ENCODE peak calls at places on chromosome 17, in six cellular contexts. One of them, this sample, is unnamed.
A peak's percentile ranks its signal among the peaks of the same experiment; 100 is the strongest.

GRCh38 chr17:489758-490329 is 137.2 kb upstream of the RPH3AL start:
- DNase-seq in NCI-H2029: no peak
- DNase-seq in germinal center: peak; percentile 37
- DNase-seq in T-helper 2 cell: peak; percentile 21
- DNase-seq in frontal cortex: no peak
- DNase-seq in HFFc6: peak; percentile 41
- DNase-seq in this sample: peak; percentile 65

GRCh38 chr17:4519361-4519788 is 20.7 kb downstream of the SPNS2 start:
- DNase-seq in NCI-H2029: no peak
- DNase-seq in germinal center: no peak
- DNase-seq in T-helper 2 cell: no peak
- DNase-seq in frontal cortex: no peak
- DNase-seq in HFFc6: no peak
- DNase-seq in this sample: no peak

GRCh38 chr17:1107777-1108559 is 71.8 kb downstream of the ABR start:
- DNase-seq in NCI-H2029: no peak
- DNase-seq in germinal center: no peak
- DNase-seq in T-helper 2 cell: no peak
- DNase-seq in frontal cortex: no peak
- DNase-seq in HFFc6: peak; percentile 43
- DNase-seq in this sample: no peak

GRCh38 chr17:45791041-45791582 is 7.0 kb downstream of the CRHR1 start:
- DNase-seq in NCI-H2029: no peak
- DNase-seq in germinal center: no peak
- DNase-seq in T-helper 2 cell: no peak
- DNase-seq in frontal cortex: no peak
- DNase-seq in HFFc6: no peak
- DNase-seq in this sample: no peak

GRCh38 chr17:54972406-54973138 is 4.0 kb downstream of the STXBP4 start:
- DNase-seq in NCI-H2029: no peak
- DNase-seq in germinal center: no peak
- DNase-seq in T-helper 2 cell: no peak
- DNase-seq in frontal cortex: no peak
- DNase-seq in HFFc6: no peak
- DNase-seq in this sample: no peak

GRCh38 chr17:74742978-74743545 is 5.4 kb upstream of the NHERF1 start:
- DNase-seq in NCI-H2029: no peak
- DNase-seq in germinal center: peak; percentile 1
- DNase-seq in T-helper 2 cell: no peak
- DNase-seq in frontal cortex: no peak
- DNase-seq in HFFc6: no peak
- DNase-seq in this sample: no peak

GRCh38 chr17:81371910-81372760 is 23.1 kb upstream of the BAHCC1 start:
- DNase-seq in NCI-H2029: no peak
- DNase-seq in germinal center: no peak
- DNase-seq in T-helper 2 cell: no peak
- DNase-seq in frontal cortex: peak; percentile 61
- DNase-seq in HFFc6: peak; percentile 62
- DNase-seq in this sample: no peak

GRCh38 chr17:73759324-73760185 is 115.3 kb upstream of the SDK2 start:
- DNase-seq in NCI-H2029: no peak
- DNase-seq in germinal center: no peak
- DNase-seq in T-helper 2 cell: no peak
- DNase-seq in frontal cortex: no peak
- DNase-seq in HFFc6: no peak
- DNase-seq in this sample: no peak

GRCh38 chr17:62925267-62925836 is 40.7 kb upstream of the TANC2 start:
- DNase-seq in NCI-H2029: no peak
- DNase-seq in germinal center: no peak
- DNase-seq in T-helper 2 cell: no peak
- DNase-seq in frontal cortex: no peak
- DNase-seq in HFFc6: peak; percentile 9
- DNase-seq in this sample: no peak

GRCh38 chr17:7382901-7383300 is 2.0 kb downstream of the TNK1 start:
- DNase-seq in NCI-H2029: no peak
- DNase-seq in germinal center: no peak
- DNase-seq in T-helper 2 cell: no peak
- DNase-seq in frontal cortex: no peak
- DNase-seq in HFFc6: no peak
- DNase-seq in this sample: no peak

GRCh38 chr17:76716834-76717205 is 6.1 kb upstream of the MXRA7 start:
- DNase-seq in NCI-H2029: no peak
- DNase-seq in germinal center: no peak
- DNase-seq in T-helper 2 cell: no peak
- DNase-seq in frontal cortex: no peak
- DNase-seq in HFFc6: peak; percentile 85
- DNase-seq in this sample: no peak

GRCh38 chr17:63517825-63518534 is 5.2 kb upstream of the KCNH6 start:
- DNase-seq in NCI-H2029: no peak
- DNase-seq in germinal center: no peak
- DNase-seq in T-helper 2 cell: no peak
- DNase-seq in frontal cortex: no peak
- DNase-seq in HFFc6: no peak
- DNase-seq in this sample: no peak

GRCh38 chr17:1999557-2000251 is 25.4 kb downstream of the RTN4RL1 start:
- DNase-seq in NCI-H2029: peak; percentile 41
- DNase-seq in germinal center: no peak
- DNase-seq in T-helper 2 cell: no peak
- DNase-seq in frontal cortex: no peak
- DNase-seq in HFFc6: peak; percentile 29
- DNase-seq in this sample: no peak

GRCh38 chr17:69761011-69761410 is 314.0 kb upstream of the KCNJ16 start:
- DNase-seq in NCI-H2029: no peak
- DNase-seq in germinal center: no peak
- DNase-seq in T-helper 2 cell: no peak
- DNase-seq in frontal cortex: no peak
- DNase-seq in HFFc6: no peak
- DNase-seq in this sample: no peak

GRCh38 chr17:57566724-57567123 is 178.4 kb downstream of the CCDC182 start:
- DNase-seq in NCI-H2029: no peak
- DNase-seq in germinal center: no peak
- DNase-seq in T-helper 2 cell: no peak
- DNase-seq in frontal cortex: no peak
- DNase-seq in HFFc6: no peak
- DNase-seq in this sample: no peak

GRCh38 chr17:74863420-74864296 is 4.0 kb upstream of the GRIN2C start:
- DNase-seq in NCI-H2029: no peak
- DNase-seq in germinal center: no peak
- DNase-seq in T-helper 2 cell: no peak
- DNase-seq in frontal cortex: no peak
- DNase-seq in HFFc6: no peak
- DNase-seq in this sample: no peak

GRCh38 chr17:38443356-38444026 is 15.2 kb downstream of the ARHGAP23 start:
- DNase-seq in NCI-H2029: no peak
- DNase-seq in germinal center: no peak
- DNase-seq in T-helper 2 cell: no peak
- DNase-seq in frontal cortex: no peak
- DNase-seq in HFFc6: no peak
- DNase-seq in this sample: no peak

GRCh38 chr17:7590743-7591142 is 849 bp upstream of the SOX15 start:
- DNase-seq in NCI-H2029: no peak
- DNase-seq in germinal center: no peak
- DNase-seq in T-helper 2 cell: no peak
- DNase-seq in frontal cortex: no peak
- DNase-seq in HFFc6: peak; percentile 57
- DNase-seq in this sample: no peak

GRCh38 chr17:82788206-82789001 is 36.5 kb downstream of the TBCD start:
- DNase-seq in NCI-H2029: no peak
- DNase-seq in germinal center: no peak
- DNase-seq in T-helper 2 cell: no peak
- DNase-seq in frontal cortex: no peak
- DNase-seq in HFFc6: no peak
- DNase-seq in this sample: no peak

GRCh38 chr17:80761421-80761871 is 216.8 kb downstream of the RPTOR start:
- DNase-seq in NCI-H2029: no peak
- DNase-seq in germinal center: no peak
- DNase-seq in T-helper 2 cell: peak; percentile 25
- DNase-seq in frontal cortex: no peak
- DNase-seq in HFFc6: peak; percentile 71
- DNase-seq in this sample: no peak

GRCh38 chr17:20852541-20853370 is 190.1 kb downstream of the USP22 start:
- DNase-seq in NCI-H2029: peak; percentile 7
- DNase-seq in germinal center: no peak
- DNase-seq in T-helper 2 cell: no peak
- DNase-seq in frontal cortex: no peak
- DNase-seq in HFFc6: no peak
- DNase-seq in this sample: no peak

GRCh38 chr17:59287887-59288286 is 43.6 kb upstream of the YPEL2 start:
- DNase-seq in NCI-H2029: no peak
- DNase-seq in germinal center: no peak
- DNase-seq in T-helper 2 cell: no peak
- DNase-seq in frontal cortex: no peak
- DNase-seq in HFFc6: no peak
- DNase-seq in this sample: no peak

This sample was measured in GM20000.